ENCODE peak calls at places on chromosomes 7 and 10, in seven cellular contexts. U is HCT116, L is mucosa of descending colon, G is ascending aorta, B is neuronal stem cell, R is endothelial cell of umbilical vein, M is colonic mucosa. C is an unnamed sample.

GRCh38 chr7:100132697-100133137 is 6.0 kb downstream of the MBLAC1 start:
- DNase-seq in G (no peak), L (peak; percentile 84), B (no peak), M (peak; percentile 79), U (no peak), R (peak; percentile 55), C (peak; percentile 79)

GRCh38 chr7:80078159-80078731 is 56.4 kb upstream of the GNAI1 start:
- DNase-seq in R (peak; percentile 48), M (no peak), U (no peak), G (no peak), L (peak; percentile 34), B (no peak), C (peak; percentile 46)

GRCh38 chr10:90977162-90977854 is 56.4 kb upstream of the ANKRD1 start:
- DNase-seq in L (no peak), G (no peak), R (no peak), U (no peak), B (no peak), M (no peak), C (no peak)

GRCh38 chr10:58414270-58415041 is 29.2 kb downstream of the TFAM start:
- DNase-seq in L (no peak), U (no peak), B (no peak), M (no peak), R (no peak), G (no peak), C (peak; percentile 59)

GRCh38 chr7:140726304-140726703 is 29.8 kb downstream of the NDUFB2 start:
- DNase-seq in M (no peak), R (peak; percentile 7), B (no peak), G (no peak), L (no peak), U (peak; percentile 7), C (no peak)

GRCh38 chr7:2805213-2806003 is 38.7 kb downstream of the GNA12 start:
- DNase-seq in U (no peak), L (no peak), R (no peak), G (no peak), M (no peak), B (no peak), C (no peak)

GRCh38 chr7:111650456-111650999 is 88.2 kb upstream of the IMMP2L start:
- DNase-seq in U (no peak), M (peak; percentile 21), B (no peak), R (peak; percentile 40), G (no peak), L (peak; percentile 4), C (peak; percentile 49)

GRCh38 chr7:102991077-102991539 is 78.3 kb downstream of the LRRC17 start:
- DNase-seq in R (no peak), U (no peak), B (no peak), M (no peak), L (no peak), G (no peak), C (no peak)

GRCh38 chr10:100790761-100791208 is 45.4 kb downstream of the PAX2 start:
- DNase-seq in G (no peak), L (no peak), U (no peak), M (no peak), B (no peak), R (no peak), C (peak; percentile 48)

GRCh38 chr10:79351332-79351731 is 4.1 kb downstream of the PPIF start:
- DNase-seq in R (no peak), M (no peak), B (no peak), G (no peak), U (no peak), L (no peak), C (no peak)

GRCh38 chr10:79350407-79351154 is 3.3 kb downstream of the PPIF start:
- DNase-seq in U (no peak), M (peak; percentile 16), R (no peak), G (no peak), L (no peak), B (no peak), C (no peak)

GRCh38 chr10:79353726-79354125 is 6.5 kb downstream of the PPIF start:
- DNase-seq in M (no peak), B (no peak), U (no peak), G (no peak), R (no peak), L (no peak), C (no peak)

GRCh38 chr10:79353000-79353406 is 5.7 kb downstream of the PPIF start:
- DNase-seq in U (no peak), G (no peak), R (no peak), L (no peak), B (no peak), M (no peak), C (no peak)

DNA sequence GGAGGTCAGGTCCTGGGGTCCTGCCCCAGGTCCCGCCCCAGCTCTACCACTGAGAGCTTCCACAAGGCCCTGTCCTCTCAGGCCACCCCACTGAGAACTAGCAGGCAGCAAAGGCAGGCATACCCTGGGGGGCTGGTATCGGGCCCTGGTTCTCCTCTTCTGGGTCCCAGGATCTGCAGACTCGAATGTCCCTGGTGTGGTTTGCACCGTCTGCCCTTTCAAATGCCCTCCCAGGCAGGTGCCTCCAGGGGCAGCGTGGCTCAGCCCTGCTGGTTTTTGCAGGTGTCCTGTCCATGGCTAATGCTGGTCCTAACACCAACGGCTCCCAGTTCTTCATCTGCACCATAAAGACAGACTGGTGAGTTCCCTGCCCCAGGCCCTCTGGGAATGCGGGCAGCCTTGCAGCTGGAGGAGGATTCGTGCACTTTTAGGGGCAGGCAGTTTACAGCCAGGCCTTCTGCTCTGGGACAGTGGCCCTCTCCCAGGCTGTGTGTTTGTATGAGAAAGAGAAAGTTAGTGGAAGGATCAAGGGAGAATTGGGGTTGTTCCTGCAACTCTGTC is 4.8 kb downstream of the PPIF start:
- DNase-seq in L (no peak), B (no peak), G (no peak), R (no peak), U (no peak), M (no peak), C (no peak)
- H3K36me3 ChIP-seq in L (peaks cover 19% of the 10 kb centered on the region), B (peaks cover 45% of the 10 kb centered on the region), G (peaks cover 24% of the 10 kb centered on the region), R (peaks cover 38% of the 10 kb centered on the region), U (peaks cover 70% of the 10 kb centered on the region), M (peaks cover 30% of the 10 kb centered on the region), C (peaks cover 34% of the 10 kb centered on the region)

DNA sequence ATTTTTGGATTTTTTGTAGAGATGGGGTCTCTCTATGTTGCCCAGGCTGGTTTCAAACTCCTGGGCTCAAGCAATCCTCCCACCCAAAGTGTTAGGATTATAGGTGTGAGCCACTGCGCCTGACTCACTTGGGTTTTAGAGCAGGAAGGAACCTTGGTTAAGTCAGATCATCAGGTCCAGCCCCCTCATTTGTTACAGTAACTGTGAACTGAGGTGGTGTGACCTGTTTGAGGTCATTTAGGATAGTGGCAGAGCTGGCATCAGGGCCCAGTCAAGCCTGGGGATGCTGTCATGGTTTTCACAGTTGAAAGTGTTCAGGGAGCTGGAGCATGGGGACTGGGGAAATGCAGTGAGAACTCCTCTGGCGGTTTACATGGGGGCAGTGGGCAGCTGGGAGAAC is 159.6 kb downstream of the TAX1BP1 start:
- DNase-seq in G (no peak), U (no peak), M (no peak), R (no peak), L (no peak), B (no peak), C (no peak)
- H3K4me1 ChIP-seq in G (no peaks in the 10 kb centered on the region), U (no peaks in the 10 kb centered on the region), M (no peaks in the 10 kb centered on the region), R (peaks cover 10% of the 10 kb centered on the region), L (peaks cover 10% of the 10 kb centered on the region), B (no peaks in the 10 kb centered on the region), C (peaks cover 7% of the 10 kb centered on the region)

GRCh38 chr7:43729214-43729923 is at the start of gene COA1:
- DNase-seq in B (peak; percentile 82), G (peak; percentile 92), M (peak; percentile 89), L (peak; percentile 91), U (peak; percentile 90), R (peak; percentile 93), C (peak; percentile 95)

GRCh38 chr7:43725251-43725650 is 4.1 kb downstream of the COA1 start:
- DNase-seq in B (no peak), R (no peak), L (no peak), U (no peak), M (no peak), G (no peak), C (no peak)

GRCh38 chr7:43726466-43726865 is 2.9 kb downstream of the COA1 start:
- DNase-seq in U (no peak), L (no peak), R (no peak), M (no peak), B (no peak), G (no peak), C (no peak)

GRCh38 chr7:43727494-43727893 is 1.8 kb downstream of the COA1 start:
- DNase-seq in R (no peak), G (no peak), B (no peak), U (no peak), M (no peak), L (no peak), C (no peak)

DNA sequence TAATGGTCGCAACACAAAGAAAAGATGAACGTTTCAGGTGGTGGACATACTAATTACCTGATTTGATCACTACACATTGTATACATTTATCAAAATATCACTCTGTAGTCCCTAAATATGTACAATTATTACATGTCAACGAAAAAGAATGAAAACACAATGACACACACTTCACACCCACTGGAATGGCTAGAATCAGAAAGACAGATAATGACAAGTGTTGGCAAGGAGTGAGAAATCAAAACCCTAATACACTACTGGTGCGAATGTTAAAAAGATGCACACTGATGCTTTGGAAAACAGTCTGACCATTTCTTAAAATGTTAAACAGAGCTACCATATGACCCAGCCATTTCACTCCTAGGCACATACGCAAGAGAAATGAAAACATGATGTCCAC is 2.3 kb downstream of the COA1 start:
- DNase-seq in U (no peak), M (no peak), R (no peak), B (no peak), L (no peak), G (no peak), C (no peak)
- H3K4me3 ChIP-seq in U (no peak overlapping the region), M (no peak overlapping the region), R (no peak overlapping the region), B (no peak overlapping the region), L (no peak overlapping the region), G (no peak overlapping the region), C (no peak overlapping the region)

GRCh38 chr10:95387383-95387782 is 96.6 kb upstream of the PDLIM1 start:
- DNase-seq in G (no peak), L (no peak), M (no peak), R (no peak), U (no peak), B (no peak), C (no peak)

GRCh38 chr10:95388072-95388471 is 97.3 kb upstream of the PDLIM1 start:
- DNase-seq in U (no peak), B (no peak), G (peak; percentile 85), L (no peak), R (no peak), M (no peak), C (no peak)

GRCh38 chr10:95382174-95382573 is 91.4 kb upstream of the PDLIM1 start:
- DNase-seq in U (no peak), L (no peak), G (no peak), B (no peak), R (no peak), M (no peak), C (no peak)

GRCh38 chr10:95382596-95382995 is 91.8 kb upstream of the PDLIM1 start:
- DNase-seq in L (no peak), U (no peak), M (no peak), B (no peak), G (no peak), R (no peak), C (no peak)

DNA sequence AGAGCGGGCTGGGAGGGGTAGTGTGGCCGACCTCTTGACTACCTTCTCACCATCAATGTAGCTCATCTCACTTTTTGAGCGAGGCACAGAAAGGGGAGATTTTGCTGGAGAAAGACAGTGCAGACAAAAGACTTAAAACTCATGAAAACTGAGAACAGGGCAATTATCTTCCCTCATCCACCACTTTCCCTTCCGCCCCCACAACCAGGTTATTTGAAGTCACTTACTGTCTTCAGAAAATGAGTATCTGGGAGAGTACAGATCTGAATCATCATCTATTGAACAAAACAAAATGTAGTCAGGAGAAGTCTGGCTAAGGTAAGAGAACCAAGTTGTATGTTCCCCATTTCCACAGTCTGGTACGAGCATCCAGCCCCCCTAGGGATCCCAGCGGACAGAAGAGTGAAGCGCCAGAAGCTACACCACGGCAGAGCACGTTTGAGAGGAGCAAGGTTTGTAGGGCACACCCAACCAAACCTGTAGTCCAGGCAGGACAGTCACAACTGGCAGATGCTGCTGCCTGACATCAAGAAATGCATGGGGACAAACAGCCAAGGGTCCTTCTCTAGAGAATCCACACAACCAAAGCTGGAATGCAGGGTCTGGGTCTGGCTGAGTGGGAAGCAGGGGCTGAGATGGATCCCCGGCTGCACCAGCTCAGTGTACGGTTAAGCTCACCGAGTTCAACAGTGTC is 93.4 kb upstream of the PDLIM1 start:
- DNase-seq in L (no peak), G (no peak), R (no peak), U (no peak), M (no peak), B (no peak), C (no peak)
- H3K36me3 ChIP-seq in L (no peaks in the 10 kb centered on the region), G (peaks cover 74% of the 10 kb centered on the region), R (no peaks in the 10 kb centered on the region), U (no peaks in the 10 kb centered on the region), M (peaks cover 9% of the 10 kb centered on the region), B (no peaks in the 10 kb centered on the region), C (no peaks in the 10 kb centered on the region)